ENCODE peak calls at places on chromosomes 4 and X, in eight cellular contexts. K is ovary; A is psoas muscle; L is left ventricle myocardium inferior; F is OCI-LY7; X is CD8-positive, alpha-beta T cell; V is cardiac muscle cell; Z is left lung. P is an unnamed sample.

GRCh38 chrX:31266172-31267076 is 194.6 kb upstream of the FTHL17 start:
- DNase-seq in K (peak), A (peak), L (peak), F (peak), X (no peak), V (peak), Z (peak), P (peak)

GRCh38 chrX:66731398-66731797 is 92.5 kb upstream of the EDA2R start:
- DNase-seq in K (no peak), A (no peak), L (no peak), F (peak), X (no peak), V (peak), Z (no peak), P (no peak)

GRCh38 chrX:18855919-18856644 is 127.8 kb downstream of the PHKA2 start:
- DNase-seq in K (no peak), A (no peak), L (no peak), F (no peak), X (no peak), V (peak), Z (no peak), P (no peak)

GRCh38 chr4:10003666-10004065 is 17.6 kb downstream of the SLC2A9 start:
- DNase-seq in K (no peak), A (no peak), L (no peak), F (no peak), X (no peak), V (no peak), Z (no peak), P (no peak)

GRCh38 chr4:159455675-159456235 is 352.9 kb downstream of the RAPGEF2 start:
- DNase-seq in K (no peak), A (no peak), L (no peak), F (peak), X (no peak), V (peak), Z (no peak), P (peak)

GRCh38 chr4:165207016-165207430 is 338 bp upstream of the KLHL2 start:
- DNase-seq in K (no peak), A (no peak), L (no peak), F (peak), X (no peak), V (peak), Z (no peak), P (no peak)

GRCh38 chr4:112973897-112974296 is 75.6 kb upstream of the ANK2 start:
- DNase-seq in K (no peak), A (no peak), L (no peak), F (no peak), X (no peak), V (no peak), Z (no peak), P (no peak)

GRCh38 chrX:17464196-17464595 is 89.2 kb downstream of the NHS start:
- DNase-seq in K (no peak), A (no peak), L (no peak), F (no peak), X (no peak), V (peak), Z (no peak), P (no peak)

GRCh38 chr4:74206088-74206826 is 48.3 kb downstream of the MTHFD2L start:
- DNase-seq in K (no peak), A (no peak), L (no peak), F (no peak), X (no peak), V (peak), Z (no peak), P (no peak)

GRCh38 chr4:15901996-15902395 is 36.5 kb downstream of the FGFBP1 start:
- DNase-seq in K (no peak), A (no peak), L (no peak), F (no peak), X (no peak), V (no peak), Z (no peak), P (no peak)

GRCh38 chr4:174394915-174395314 is 111.2 kb downstream of the CEP44 start:
- DNase-seq in K (no peak), A (no peak), L (no peak), F (no peak), X (no peak), V (peak), Z (no peak), P (no peak)

GRCh38 chr4:1554876-1555265 is 129.2 kb downstream of the FAM53A start:
- DNase-seq in K (no peak), A (no peak), L (no peak), F (no peak), X (no peak), V (no peak), Z (no peak), P (no peak)

GRCh38 chrX:17025903-17026302 is 79.4 kb downstream of the REPS2 start:
- DNase-seq in K (no peak), A (no peak), L (no peak), F (no peak), X (no peak), V (no peak), Z (no peak), P (no peak)

GRCh38 chr4:87120411-87121162 is 99.8 kb downstream of the KLHL8 start:
- DNase-seq in K (peak), A (peak), L (no peak), F (no peak), X (no peak), V (no peak), Z (peak), P (no peak)

GRCh38 chr4:123476089-123476488 is 79.5 kb downstream of the SPRY1 start:
- DNase-seq in K (no peak), A (no peak), L (no peak), F (no peak), X (no peak), V (no peak), Z (no peak), P (no peak)

GRCh38 chr4:52263612-52264011 is 212.5 kb downstream of the SPATA18 start:
- DNase-seq in K (no peak), A (no peak), L (no peak), F (no peak), X (no peak), V (no peak), Z (no peak), P (no peak)

GRCh38 chr4:6988016-6988715 is 55.0 kb upstream of the TADA2B start:
- DNase-seq in K (no peak), A (no peak), L (no peak), F (no peak), X (no peak), V (no peak), Z (no peak), P (no peak)

GRCh38 chrX:39726810-39727209 is 370.9 kb downstream of the BCOR start:
- DNase-seq in K (peak), A (no peak), L (peak), F (no peak), X (no peak), V (peak), Z (no peak), P (no peak)

GRCh38 chr4:155604718-155605601 is 61.7 kb upstream of the GUCY1A1 start:
- DNase-seq in K (no peak), A (peak), L (no peak), F (no peak), X (no peak), V (peak), Z (peak), P (no peak)

GRCh38 chr4:41435509-41435908 is 102.4 kb upstream of the LIMCH1 start:
- DNase-seq in K (no peak), A (no peak), L (no peak), F (no peak), X (no peak), V (no peak), Z (no peak), P (no peak)

GRCh38 chrX:18833071-18833731 is 125.8 kb downstream of the PPEF1 start:
- DNase-seq in K (peak), A (peak), L (peak), F (no peak), X (no peak), V (peak), Z (peak), P (no peak)

GRCh38 chrX:77346859-77347258 is 100.3 kb upstream of the FGF16 start:
- DNase-seq in K (no peak), A (no peak), L (no peak), F (no peak), X (no peak), V (no peak), Z (no peak), P (no peak)

GRCh38 chrX:123731258-123731986 is 1.4 kb downstream of the THOC2 start:
- DNase-seq in K (no peak), A (no peak), L (no peak), F (peak), X (no peak), V (peak), Z (peak), P (no peak)

GRCh38 chrX:40007746-40008705 is 89.7 kb downstream of the BCOR start:
- DNase-seq in K (no peak), A (no peak), L (no peak), F (no peak), X (no peak), V (no peak), Z (no peak), P (no peak)

GRCh38 chrX:153926863-153927685 is 1.0 kb upstream of the ARHGAP4 start:
- DNase-seq in K (peak), A (peak), L (peak), F (peak), X (peak), V (peak), Z (peak), P (no peak)

GRCh38 chrX:153927686-153927935 is 1.5 kb upstream of the ARHGAP4 start:
- DNase-seq in K (no peak), A (no peak), L (no peak), F (no peak), X (no peak), V (no peak), Z (no peak), P (no peak)

GRCh38 chrX:153929576-153929975 is 3.5 kb upstream of the ARHGAP4 start:
- DNase-seq in K (no peak), A (no peak), L (no peak), F (no peak), X (no peak), V (no peak), Z (no peak), P (no peak)

GRCh38 chrX:153928846-153929245 is 2.8 kb upstream of the ARHGAP4 start:
- DNase-seq in K (no peak), A (no peak), L (no peak), F (no peak), X (no peak), V (no peak), Z (no peak), P (no peak)

GRCh38 chrX:153927936-153928760 is 2.1 kb upstream of the ARHGAP4 start:
- DNase-seq in K (peak), A (peak), L (peak), F (peak), X (peak), V (peak), Z (peak), P (peak)
- TF ChIP-seq CTCF in K (peak), A (peak), L (peak), F (no peak), X (no peak), V (peak), Z (no peak), P (no peak)

GRCh38 chrX:133434197-133434820 is 19.0 kb upstream of the GPC4 start:
- DNase-seq in K (no peak), A (no peak), L (no peak), F (no peak), X (no peak), V (no peak), Z (no peak), P (no peak)
- TF ChIP-seq CTCF in K (no peak), A (no peak), L (no peak), F (no peak), X (no peak), V (no peak), Z (no peak), P (no peak)

GRCh38 chr4:146548443-146548842 is 26.7 kb upstream of the SLC10A7 start:
- DNase-seq in K (no peak), A (no peak), L (no peak), F (no peak), X (no peak), V (no peak), Z (no peak), P (no peak)

GRCh38 chr4:146550161-146550560 is 28.4 kb upstream of the SLC10A7 start:
- DNase-seq in K (no peak), A (no peak), L (no peak), F (no peak), X (no peak), V (no peak), Z (no peak), P (no peak)

DNA sequence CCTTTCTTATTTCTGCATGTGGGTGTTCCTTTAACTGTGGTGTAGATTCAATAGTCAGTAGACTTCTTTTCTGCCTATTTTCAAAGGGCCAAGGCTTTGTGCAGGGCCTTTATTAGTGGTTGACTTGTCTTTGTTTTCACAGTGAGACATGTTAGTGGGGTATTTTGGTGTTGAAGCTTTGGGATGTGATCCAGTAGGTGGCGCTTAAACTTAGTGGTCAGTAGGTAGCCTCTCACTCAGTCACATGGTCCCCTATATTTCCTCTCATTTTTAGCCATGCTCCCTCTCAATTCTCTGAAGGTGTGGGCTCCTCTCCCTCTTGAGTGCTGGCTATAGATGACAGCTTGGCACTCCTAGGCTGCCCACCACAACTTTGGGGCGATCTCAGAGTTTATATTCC is 23.4 kb upstream of the SLC10A7 start:
- DNase-seq in K (no peak), A (no peak), L (no peak), F (peak), X (no peak), V (peak), Z (no peak), P (peak)
- TF ChIP-seq CTCF in K (no peak), A (no peak), L (no peak), F (peak), X (no peak), V (peak), Z (peak), P (no peak)

GRCh38 chr4:91114386-91114785 is 987.2 kb downstream of the CCSER1 start:
- DNase-seq in K (no peak), A (no peak), L (no peak), F (no peak), X (no peak), V (no peak), Z (no peak), P (no peak)

GRCh38 chr4:91111556-91111955 is 984.4 kb downstream of the CCSER1 start:
- DNase-seq in K (no peak), A (no peak), L (no peak), F (no peak), X (no peak), V (no peak), Z (no peak), P (no peak)

GRCh38 chr4:91116861-91117260 is 989.7 kb downstream of the CCSER1 start:
- DNase-seq in K (no peak), A (no peak), L (no peak), F (no peak), X (no peak), V (peak), Z (no peak), P (no peak)

GRCh38 chr4:91108751-91109150 is 981.6 kb downstream of the CCSER1 start:
- DNase-seq in K (no peak), A (no peak), L (no peak), F (no peak), X (no peak), V (no peak), Z (no peak), P (no peak)

DNA sequence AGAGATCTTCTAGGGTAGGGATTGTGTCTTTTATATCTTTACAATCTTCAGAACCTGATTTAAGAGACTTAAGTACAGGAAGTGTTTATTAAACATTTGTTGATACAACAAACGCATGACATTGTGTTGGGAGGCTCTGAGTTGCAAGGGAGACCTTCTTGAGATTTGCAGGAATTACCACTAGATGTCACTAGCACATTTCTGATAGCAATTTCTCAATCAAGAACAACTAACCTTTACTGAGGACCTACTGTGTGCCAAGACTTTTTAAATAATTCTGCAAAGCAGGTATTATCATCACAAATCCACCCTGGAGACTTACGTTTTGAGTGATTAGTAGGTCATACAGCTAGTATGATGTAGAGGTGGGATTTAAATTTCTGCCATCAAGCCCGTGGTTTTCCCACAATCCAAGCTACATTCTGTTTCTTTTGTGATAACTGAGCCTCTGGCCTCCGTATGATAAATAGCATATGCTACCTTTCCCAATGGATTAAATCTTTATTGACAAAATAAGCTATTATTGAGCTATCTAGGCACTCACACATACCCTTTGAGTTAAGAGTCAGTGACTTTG is 986.0 kb downstream of the CCSER1 start:
- DNase-seq in K (no peak), A (no peak), L (no peak), F (peak), X (no peak), V (peak), Z (no peak), P (no peak)
- TF ChIP-seq CTCF in K (no peak), A (peak), L (peak), F (peak), X (no peak), V (peak), Z (peak), P (peak)

DNA sequence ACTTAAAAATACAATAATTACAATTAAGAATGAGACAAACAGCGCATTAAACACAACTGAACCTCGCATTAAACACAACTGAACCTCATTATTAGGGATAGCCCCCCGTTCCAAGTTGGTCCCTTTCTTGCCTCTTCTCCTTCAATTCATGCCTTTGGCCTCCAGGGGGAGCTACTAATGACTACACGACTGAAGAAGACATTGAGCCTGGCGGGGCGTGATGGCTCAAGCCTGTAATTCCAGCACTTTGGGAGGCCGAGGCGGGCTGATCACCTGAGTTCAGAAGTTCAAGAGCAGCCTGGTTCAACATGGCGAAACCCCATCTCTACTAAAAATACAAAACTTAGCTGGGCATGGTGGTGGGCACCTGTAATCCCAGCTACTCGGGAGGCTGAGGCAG is 56.4 kb upstream of the NWD2 start:
- DNase-seq in K (no peak), A (no peak), L (no peak), F (peak), X (no peak), V (no peak), Z (no peak), P (no peak)
- TF ChIP-seq CTCF in K (no peak), A (no peak), L (no peak), F (peak), X (no peak), V (no peak), Z (no peak), P (peak)

GRCh38 chrX:25175171-25175570 is 159.4 kb upstream of the ARX start:
- DNase-seq in K (no peak), A (no peak), L (no peak), F (no peak), X (no peak), V (no peak), Z (no peak), P (no peak)
- TF ChIP-seq CTCF in K (no peak), A (no peak), L (no peak), F (no peak), X (no peak), V (no peak), Z (no peak), P (no peak)

GRCh38 chr4:121676388-121677075 is 20.2 kb downstream of the ANXA5 start:
- DNase-seq in K (no peak), A (no peak), L (no peak), F (no peak), X (no peak), V (no peak), Z (no peak), P (no peak)

GRCh38 chr4:121674191-121674590 is 22.6 kb downstream of the ANXA5 start:
- DNase-seq in K (no peak), A (no peak), L (no peak), F (no peak), X (no peak), V (no peak), Z (no peak), P (no peak)

GRCh38 chr4:121677524-121677923 is 19.3 kb downstream of the ANXA5 start:
- DNase-seq in K (no peak), A (no peak), L (no peak), F (no peak), X (no peak), V (no peak), Z (no peak), P (no peak)

GRCh38 chr4:121674696-121675095 is 22.1 kb downstream of the ANXA5 start:
- DNase-seq in K (no peak), A (no peak), L (no peak), F (no peak), X (no peak), V (no peak), Z (no peak), P (no peak)

DNA sequence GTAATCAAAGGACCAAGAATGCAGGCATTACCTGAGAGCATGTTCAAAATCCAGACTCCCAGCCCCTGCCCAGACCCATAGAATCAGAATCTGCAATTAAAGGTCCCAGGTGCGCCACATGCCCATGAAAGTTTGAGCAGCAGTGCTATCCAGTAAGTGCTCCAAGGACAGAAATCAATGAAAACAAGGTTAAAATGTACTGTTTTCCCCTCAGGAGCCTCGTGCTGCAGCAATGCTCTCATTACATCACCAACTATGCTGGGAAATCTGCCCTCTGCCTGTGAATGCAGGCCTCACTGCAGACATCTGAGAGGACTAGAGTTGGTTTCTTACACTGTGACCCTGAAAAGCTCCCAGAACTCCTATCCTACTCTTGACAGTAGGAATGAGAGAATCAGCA is 21.1 kb downstream of the ANXA5 start:
- DNase-seq in K (no peak), A (no peak), L (no peak), F (no peak), X (no peak), V (peak), Z (no peak), P (no peak)
- TF ChIP-seq CTCF in K (no peak), A (no peak), L (peak), F (no peak), X (no peak), V (peak), Z (no peak), P (no peak)

P was measured in endothelial cell.